ENCODE peak calls at places on chromosome 22, in five cellular contexts. F, I, J, Q and Y are unnamed samples.
A peak's percentile ranks its signal among the peaks of the same experiment; 100 is the strongest.

GRCh38 chr22:47259990-47260389 is 497.5 kb downstream of the TBC1D22A start:
- DNase-seq in F (no peak), I (no peak), Q (no peak), J (no peak), Y (no peak)

GRCh38 chr22:25563757-25564319 is 637 bp upstream of the GRK3 start:
- DNase-seq in I (peak; percentile 56), Q (no peak), F (no peak), J (no peak), Y (no peak)

GRCh38 chr22:37045958-37046357 is 5.6 kb upstream of the KCTD17 start:
- DNase-seq in F (no peak), Q (peak; percentile 72), I (no peak), J (no peak), Y (no peak)

GRCh38 chr22:20268350-20269012 is 363 bp upstream of the RTN4R start:
- DNase-seq in Q (peak; percentile 50), I (peak; percentile 64), F (peak; percentile 69), J (no peak), Y (no peak)

GRCh38 chr22:29825578-29825977 is 12.5 kb downstream of the ASCC2 start:
- DNase-seq in Q (no peak), F (no peak), I (no peak), J (no peak), Y (no peak)

GRCh38 chr22:18078329-18079041 is 695 bp downstream of the PEX26 start:
- DNase-seq in J (no peak), I (peak; percentile 83), F (peak; percentile 36), Q (peak; percentile 22), Y (no peak)

GRCh38 chr22:45638834-45639746 is 32.5 kb upstream of the ATXN10 start:
- DNase-seq in J (no peak), I (peak; percentile 72), Q (peak; percentile 77), F (peak; percentile 74), Y (no peak)

GRCh38 chr22:44538071-44538470 is 40.0 kb upstream of the RTL6 start:
- DNase-seq in I (no peak), F (no peak), Q (peak; percentile 71), J (no peak), Y (no peak)

GRCh38 chr22:29268511-29269229 is 602 bp downstream of the EWSR1 start:
- DNase-seq in Q (peak; percentile 86), I (peak; percentile 69), F (peak; percentile 81), J (no peak), Y (no peak)

GRCh38 chr22:22694106-22694505 is 49.7 kb downstream of the GGTLC2 start:
- DNase-seq in J (no peak), I (no peak), Q (no peak), F (no peak), Y (no peak)

GRCh38 chr22:44667829-44668189 is 34.2 kb upstream of the PRR5 start:
- DNase-seq in Q (no peak), I (no peak), F (no peak), J (no peak), Y (no peak)

GRCh38 chr22:22830193-22830592 is 57.4 kb upstream of the IGLL5 start:
- DNase-seq in I (no peak), Q (no peak), J (no peak), F (no peak), Y (no peak)

GRCh38 chr22:45977551-45978274 is 751 bp upstream of the WNT7B start:
- DNase-seq in Q (peak; percentile 18), J (no peak), F (no peak), I (no peak), Y (no peak)

GRCh38 chr22:17835256-17835655 is 61.0 kb upstream of the BID start:
- DNase-seq in F (no peak), J (no peak), I (no peak), Q (no peak), Y (no peak)

GRCh38 chr22:29449296-29449863 is 11.0 kb downstream of the RFPL1 start:
- DNase-seq in J (no peak), I (no peak), Q (no peak), F (no peak), Y (no peak)

GRCh38 chr22:23376256-23376655 is 195.9 kb downstream of the BCR start:
- DNase-seq in Q (peak; percentile 6), F (no peak), J (no peak), I (peak; percentile 46), Y (no peak)

GRCh38 chr22:17867160-17867785 is 93.0 kb upstream of the BID start:
- DNase-seq in I (peak; percentile 89), J (no peak), F (no peak), Q (no peak), Y (no peak)

GRCh38 chr22:29625090-29625825 is 21.8 kb downstream of the NF2 start:
- DNase-seq in J (peak; percentile 55), F (peak; percentile 30), I (no peak), Q (peak; percentile 78), Y (no peak)

GRCh38 chr22:23230348-23231068 is 50.2 kb downstream of the BCR start:
- DNase-seq in J (no peak), Q (no peak), I (peak; percentile 29), F (no peak), Y (no peak)

GRCh38 chr22:47443836-47444745 is 681.6 kb downstream of the TBC1D22A start:
- DNase-seq in J (no peak), I (no peak), Q (no peak), F (no peak), Y (no peak)

GRCh38 chr22:19703869-19704268 is 10.4 kb upstream of the SEPTIN5 start:
- DNase-seq in I (no peak), J (no peak), F (no peak), Q (no peak), Y (no peak)

GRCh38 chr22:28426346-28427132 is 253.1 kb downstream of the TTC28 start:
- DNase-seq in F (no peak), Q (peak; percentile 66), I (no peak), J (no peak), Y (no peak)

GRCh38 chr22:17753401-17753989 is 20.8 kb downstream of the BID start:
- DNase-seq in F (no peak), Q (no peak), J (no peak), I (no peak), Y (no peak)

GRCh38 chr22:33521879-33522665 is 398.2 kb downstream of the LARGE1 start:
- DNase-seq in I (no peak), J (no peak), Q (no peak), F (no peak), Y (no peak)

GRCh38 chr22:46480396-46480795 is 57.0 kb downstream of the CELSR1 start:
- DNase-seq in F (no peak), Q (no peak), I (no peak), J (no peak), Y (no peak)

DNA sequence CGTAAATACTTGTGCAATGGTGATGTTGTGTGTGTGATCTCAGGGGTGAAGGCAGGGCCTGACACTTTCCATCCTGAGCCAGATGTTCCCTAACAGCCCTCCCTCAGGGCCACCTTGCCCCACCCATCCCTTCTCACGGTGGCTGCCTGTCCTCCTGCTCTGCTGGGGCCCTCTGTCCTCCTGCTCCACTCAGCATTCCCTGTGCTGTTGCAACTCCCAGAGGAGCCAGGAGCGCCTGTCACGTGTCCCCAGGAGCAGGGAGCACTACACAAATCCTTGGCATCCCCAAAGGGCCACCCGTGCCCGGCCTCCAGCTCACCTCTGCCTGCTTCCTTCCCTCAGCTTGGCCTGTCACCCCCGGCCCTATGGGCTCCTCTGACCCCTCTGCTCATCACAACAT is 10.2 kb upstream of the CSNK1E start:
- DNase-seq in F (no peak), Q (no peak), I (no peak), J (no peak), Y (no peak)
- H3K4me3 ChIP-seq in F (no peak overlapping the region), Q (no peak overlapping the region), I (no peak overlapping the region), J (no peak overlapping the region), Y (no peak overlapping the region)

DNA sequence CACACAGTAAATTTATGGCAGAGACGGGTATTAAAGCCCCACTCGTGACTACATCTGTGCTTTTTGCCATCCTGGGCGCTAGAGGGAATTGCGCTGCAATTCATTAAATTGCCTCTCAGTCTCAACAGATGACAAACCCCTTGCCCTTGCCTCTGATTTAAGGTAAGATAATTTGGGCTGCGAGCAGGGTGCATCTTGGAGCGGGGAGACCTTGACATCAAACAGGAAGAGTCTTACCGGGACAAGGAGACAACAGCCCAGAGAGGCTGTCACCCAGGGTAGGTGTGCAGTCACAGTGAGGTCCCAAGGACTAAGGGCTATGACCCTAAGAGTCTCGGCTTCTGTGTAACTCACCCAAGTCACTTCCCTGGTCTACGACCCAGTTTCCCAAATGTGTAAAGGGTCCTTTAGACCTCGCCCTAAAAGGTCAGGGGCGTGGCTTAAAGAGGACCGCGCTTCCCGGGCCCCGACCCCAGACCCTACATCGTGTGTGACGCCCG is 427 bp upstream of the TOM1 start:
- DNase-seq in F (no peak), J (no peak), I (no peak), Q (peak; percentile 36), Y (no peak)
- TF ChIP-seq CTCF in F (no peak), J (no peak), I (no peak), Q (no peak), Y (no peak)

DNA sequence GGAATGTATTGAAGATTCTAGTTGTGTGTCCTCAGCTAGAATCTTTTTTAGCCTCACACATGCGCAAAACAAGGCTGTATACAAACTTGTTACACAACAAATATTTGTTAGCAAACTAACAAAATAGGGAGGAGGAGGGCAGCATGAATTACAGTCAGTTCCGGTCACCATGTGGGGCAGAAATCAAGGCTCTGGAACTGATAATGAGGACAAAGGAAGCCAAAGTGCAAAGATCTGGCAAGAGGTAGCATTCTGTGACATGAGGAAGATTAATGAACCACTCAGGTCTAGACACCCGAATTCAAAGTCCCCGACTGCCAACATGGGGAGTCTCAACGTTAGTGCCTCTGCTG is 1.9 kb downstream of the SUN2 start:
- DNase-seq in F (no peak), J (no peak), I (no peak), Q (no peak), Y (no peak)
- H3K4me3 ChIP-seq in F (peak overlapping the region; percentile 77), J (no peak overlapping the region), I (no peak overlapping the region), Q (peak overlapping the region; percentile 84), Y (peak overlapping the region; percentile 86)

GRCh38 chr22:50015451-50016307 is 3.1 kb upstream of the IL17REL start:
- DNase-seq in Q (no peak), J (no peak), F (no peak), I (no peak), Y (no peak)

GRCh38 chr22:50016308-50016987 is 3.9 kb upstream of the IL17REL start:
- DNase-seq in J (no peak), F (no peak), Q (no peak), I (no peak), Y (no peak)

GRCh38 chr22:50014053-50014501 is 1.5 kb upstream of the IL17REL start:
- DNase-seq in Q (no peak), I (no peak), F (no peak), J (no peak), Y (no peak)

GRCh38 chr22:50016988-50017700 is 4.6 kb upstream of the IL17REL start:
- DNase-seq in F (no peak), J (no peak), Q (no peak), I (peak; percentile 51), Y (peak; percentile 24)

DNA sequence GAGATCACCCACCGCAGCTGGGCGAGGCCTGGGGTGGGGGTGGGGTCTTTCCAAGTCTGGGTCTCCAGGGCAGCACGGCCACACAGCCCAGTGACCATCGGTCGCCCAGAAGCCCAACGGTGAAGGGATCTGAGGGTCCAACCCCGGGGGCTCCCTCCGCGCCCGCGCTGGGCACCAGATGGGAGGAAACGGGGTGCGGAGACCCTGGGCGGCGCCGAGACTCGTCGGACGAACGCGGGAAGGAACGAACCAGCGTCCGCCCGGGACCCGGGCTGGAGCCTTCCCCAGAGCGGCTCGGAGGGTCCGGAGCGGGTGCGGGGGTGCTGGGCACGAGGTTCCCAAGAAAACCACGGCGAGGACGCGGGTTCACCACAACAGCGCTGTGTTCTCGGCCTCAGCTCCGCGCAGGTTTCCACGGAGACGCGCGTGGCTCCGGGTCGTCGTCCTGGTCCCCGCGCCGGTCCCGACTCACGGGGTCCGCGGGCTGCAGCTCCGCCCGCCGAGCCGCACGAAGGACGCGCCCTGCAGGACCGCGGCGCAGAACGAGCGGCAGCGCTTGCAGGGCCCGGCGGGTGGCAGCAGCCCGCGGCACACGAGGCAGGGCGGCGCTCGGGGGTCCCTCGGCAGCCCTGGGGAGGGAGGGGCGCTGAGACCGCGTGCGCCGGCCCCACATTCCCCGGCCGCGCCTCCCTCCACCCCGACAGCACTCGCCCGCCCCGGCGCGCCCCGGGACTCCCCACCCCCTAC is 2.3 kb upstream of the IL17REL start:
- DNase-seq in Q (no peak), J (no peak), F (no peak), I (no peak), Y (no peak)
- TF ChIP-seq CTCF in Q (no peak), J (no peak), F (no peak), I (no peak), Y (no peak)